ENCODE peak calls at places on chromosomes 11 and 22, in six cellular contexts. I, O, F, H, V and R are unnamed samples.

GRCh38 chr11:16790484-16791240 is 52.2 kb downstream of the C11orf58 start:
- DNase-seq in F (no peak), O (no peak), V (no peak), H (no peak), I (no peak), R (no peak)

GRCh38 chr11:126305699-126306098 is 1.8 kb downstream of the DCPS start:
- DNase-seq in H (no peak), F (no peak), O (no peak), V (no peak), I (no peak), R (no peak)

GRCh38 chr11:115905331-115905730 is 401.1 kb upstream of the CADM1 start:
- DNase-seq in O (no peak), F (no peak), V (no peak), I (no peak), H (no peak), R (no peak)

GRCh38 chr22:50243704-50244419 is 961 bp downstream of the TUBGCP6 start:
- DNase-seq in F (no peak), O (no peak), V (no peak), I (no peak), H (peak), R (no peak)

GRCh38 chr11:94762208-94762607 is 5.9 kb upstream of the AMOTL1 start:
- DNase-seq in O (peak), F (no peak), I (no peak), V (no peak), H (peak), R (peak)

GRCh38 chr11:116499396-116500001 is 273.3 kb downstream of the BUD13 start:
- DNase-seq in V (peak), O (peak), I (peak), H (peak), F (peak), R (peak)

GRCh38 chr11:57763568-57763967 is 2.0 kb downstream of the CTNND1 start:
- DNase-seq in H (peak), O (no peak), I (peak), F (no peak), V (no peak), R (peak)

GRCh38 chr11:44840526-44840925 is 110.2 kb downstream of the TP53I11 start:
- DNase-seq in F (no peak), O (no peak), V (no peak), I (no peak), H (no peak), R (no peak)

GRCh38 chr11:134489728-134490127 is 77.7 kb upstream of the B3GAT1 start:
- DNase-seq in V (no peak), O (no peak), H (no peak), F (no peak), I (no peak), R (no peak)

GRCh38 chr22:29142116-29142515 is 63.6 kb upstream of the EMID1 start:
- DNase-seq in H (no peak), V (no peak), F (no peak), I (no peak), O (no peak), R (no peak)

GRCh38 chr11:19978668-19979518 is 181.4 kb downstream of the DBX1 start:
- DNase-seq in O (peak), H (peak), F (no peak), V (no peak), I (peak), R (peak)

GRCh38 chr22:39522567-39523300 is 2.4 kb downstream of the ATF4 start:
- DNase-seq in O (peak), F (no peak), V (no peak), H (peak), I (no peak), R (no peak)

GRCh38 chr11:85961930-85962363 is 106.8 kb downstream of the CCDC83 start:
- DNase-seq in V (no peak), H (peak), F (no peak), I (no peak), O (no peak), R (no peak)

GRCh38 chr11:126060651-126061220 is 1.9 kb downstream of the CDON start:
- DNase-seq in H (no peak), I (peak), V (no peak), O (peak), F (no peak), R (no peak)

GRCh38 chr11:15800121-15800800 is 556.1 kb downstream of the SOX6 start:
- DNase-seq in O (no peak), V (no peak), I (no peak), H (no peak), F (no peak), R (no peak)

GRCh38 chr22:37887610-37888378 is 18.3 kb upstream of the MICALL1 start:
- DNase-seq in F (no peak), V (no peak), H (peak), I (no peak), O (peak), R (no peak)

GRCh38 chr22:35315141-35315854 is 15.6 kb downstream of the TOM1 start:
- DNase-seq in O (no peak), H (no peak), I (no peak), F (no peak), V (no peak), R (no peak)

GRCh38 chr11:113372317-113372716 is 15.3 kb upstream of the ANKK1 start:
- DNase-seq in O (no peak), V (no peak), I (no peak), F (no peak), H (peak), R (peak)

GRCh38 chr11:12824281-12825041 is 150.2 kb downstream of the TEAD1 start:
- DNase-seq in V (no peak), F (no peak), I (peak), O (no peak), H (peak), R (peak)

GRCh38 chr22:29145321-29146072 is 60.2 kb upstream of the EMID1 start:
- DNase-seq in F (no peak), I (no peak), H (no peak), O (no peak), V (peak), R (no peak)

GRCh38 chr11:96263361-96263763 is 79.6 kb downstream of the MAML2 start:
- DNase-seq in I (peak), F (no peak), H (peak), O (peak), V (no peak), R (no peak)

GRCh38 chr11:120562806-120563425 is 51.4 kb downstream of the GRIK4 start:
- DNase-seq in I (no peak), O (no peak), H (no peak), V (no peak), F (no peak), R (no peak)

GRCh38 chr11:41878158-41878557 is 418.7 kb upstream of the LRRC4C start:
- DNase-seq in I (no peak), F (no peak), H (no peak), O (peak), V (no peak), R (no peak)

GRCh38 chr22:24284747-24285203 is 14.1 kb downstream of the SPECC1L start:
- DNase-seq in V (no peak), O (no peak), I (no peak), F (no peak), H (peak), R (no peak)

GRCh38 chr22:27679722-27680488 is 121.7 kb downstream of the MN1 start:
- DNase-seq in O (no peak), I (no peak), H (no peak), V (no peak), F (no peak), R (no peak)

GRCh38 chr22:27680636-27681035 is 120.9 kb downstream of the MN1 start:
- DNase-seq in H (no peak), I (no peak), F (no peak), V (no peak), O (no peak), R (no peak)

GRCh38 chr22:27681037-27681436 is 120.5 kb downstream of the MN1 start:
- DNase-seq in H (no peak), F (no peak), I (no peak), O (no peak), V (no peak), R (no peak)

GRCh38 chr22:27684856-27685255 is 116.7 kb downstream of the MN1 start:
- DNase-seq in O (no peak), F (no peak), I (no peak), V (no peak), H (no peak), R (no peak)

DNA sequence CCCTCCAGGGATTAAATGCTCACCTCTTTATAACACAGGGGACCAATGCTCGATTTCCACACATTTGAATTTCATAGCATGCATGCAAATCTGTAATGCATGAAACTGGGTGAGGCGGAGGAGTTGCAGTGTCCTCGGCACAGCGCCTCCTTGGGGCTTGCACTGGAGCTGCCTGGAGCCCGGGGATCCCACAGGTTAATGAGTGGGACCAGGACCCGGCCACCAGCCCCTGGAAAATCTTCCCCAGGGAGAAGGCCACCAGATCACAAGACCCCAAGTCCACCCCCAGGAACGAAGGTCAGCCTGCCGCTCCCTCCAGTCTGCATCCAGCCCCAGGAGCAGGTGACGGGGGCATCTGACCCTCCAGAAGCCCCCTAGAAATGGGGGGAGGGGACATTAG is 119.1 kb downstream of the MN1 start:
- DNase-seq in V (peak), I (no peak), O (no peak), H (no peak), F (peak), R (peak)
- TF ChIP-seq JUN in V (no peak), I (no peak), O (no peak), H (no peak), F (no peak), R (no peak)

GRCh38 chr11:36097219-36097650 is 153.4 kb downstream of the LDLRAD3 start:
- DNase-seq in V (no peak), F (no peak), I (no peak), O (no peak), H (no peak), R (peak)
- TF ChIP-seq JUN in V (no peak), F (no peak), I (no peak), O (no peak), H (no peak), R (no peak)

DNA sequence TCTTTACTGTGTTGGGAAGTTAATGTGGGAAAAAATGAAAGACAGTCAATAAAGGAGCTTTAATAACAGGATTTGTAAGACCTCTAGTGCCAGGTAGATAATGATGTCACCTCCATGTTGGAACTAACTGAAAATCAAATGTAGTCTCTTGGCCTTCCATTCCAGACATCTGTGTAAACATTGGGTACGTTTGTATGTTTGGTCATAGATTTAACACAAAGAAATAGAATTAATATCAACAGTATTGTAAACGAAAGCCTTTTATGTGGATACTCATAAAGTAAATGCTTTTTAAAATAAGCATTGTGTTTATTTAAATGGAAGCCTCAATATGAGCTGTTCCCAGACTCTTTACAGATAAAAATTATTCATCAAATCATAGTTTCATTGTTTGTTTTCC is 605.7 kb downstream of the METTL15 start:
- DNase-seq in V (no peak), H (no peak), I (no peak), O (peak), F (no peak), R (no peak)
- TF ChIP-seq JUN in V (no peak), H (no peak), I (no peak), O (no peak), F (no peak), R (no peak)

GRCh38 chr11:123195182-123196059 is at the start of gene CLMP:
- DNase-seq in O (no peak), H (no peak), V (peak), F (peak), I (no peak), R (no peak)
- TF ChIP-seq JUN in O (peak), H (no peak), V (no peak), F (no peak), I (no peak), R (no peak)

DNA sequence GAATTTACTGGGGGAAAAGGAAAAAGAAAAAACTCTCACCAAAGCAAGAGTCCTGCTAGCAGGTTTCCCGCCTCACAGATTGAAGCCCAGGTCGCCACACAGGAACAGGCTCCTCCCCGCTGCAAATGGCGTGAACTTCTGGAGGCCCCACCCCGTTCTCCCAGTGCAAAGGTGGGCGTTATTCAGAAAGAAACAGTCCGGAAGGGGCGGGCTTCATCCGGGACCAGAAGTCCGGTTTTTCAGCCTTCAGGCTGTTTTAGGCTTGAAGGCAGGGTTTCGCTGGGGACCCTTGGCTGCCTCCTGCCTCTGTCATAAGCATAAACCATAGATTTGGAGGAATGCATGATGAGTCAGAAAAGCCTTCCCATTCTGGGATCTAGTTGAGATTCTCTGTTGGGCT is 148.3 kb upstream of the POU2AF2 start:
- DNase-seq in O (peak), F (peak), V (no peak), I (peak), H (no peak), R (no peak)
- TF ChIP-seq JUN in O (no peak), F (no peak), V (no peak), I (no peak), H (no peak), R (no peak)

GRCh38 chr11:73981051-73981805 is 1.4 kb downstream of the UCP2 start:
- DNase-seq in O (no peak), H (no peak), I (no peak), V (no peak), F (no peak), R (no peak)

GRCh38 chr11:73982990-73983763 is 534 bp upstream of the UCP2 start:
- DNase-seq in H (peak), F (peak), O (peak), V (peak), I (peak), R (peak)

GRCh38 chr11:73980001-73980960 is 2.4 kb downstream of the UCP2 start:
- DNase-seq in O (no peak), I (peak), F (no peak), H (peak), V (no peak), R (peak)

GRCh38 chr11:73983764-73984543 is 1.3 kb upstream of the UCP2 start:
- DNase-seq in H (no peak), V (no peak), O (no peak), F (no peak), I (no peak), R (no peak)

GRCh38 chr11:73982595-73982989 is at the start of gene UCP2:
- DNase-seq in H (no peak), F (peak), V (no peak), O (no peak), I (no peak), R (peak)
- TF ChIP-seq JUN in H (no peak), F (no peak), V (no peak), O (no peak), I (no peak), R (no peak)

DNA sequence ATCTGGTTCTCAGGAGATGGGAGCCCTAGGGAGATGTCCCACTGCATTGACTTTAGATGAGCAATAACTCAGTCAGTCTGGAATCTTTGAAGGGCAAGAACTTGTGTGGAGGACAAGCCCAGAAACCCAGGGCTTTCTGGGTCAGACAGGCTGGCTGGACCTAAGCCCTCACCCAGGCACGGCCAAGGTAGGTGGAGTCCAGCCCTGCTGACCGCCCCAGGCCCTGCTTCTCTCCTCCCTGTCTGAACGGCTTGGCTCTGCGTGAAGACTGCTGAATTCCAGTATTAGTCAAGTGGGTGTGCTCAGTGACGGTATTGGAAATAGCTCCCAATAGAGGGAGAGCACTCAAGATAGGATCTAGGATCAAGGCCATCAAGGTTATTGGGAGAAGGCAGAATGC is 6.1 kb downstream of the CXCR5 start:
- DNase-seq in O (no peak), F (no peak), V (no peak), H (no peak), I (no peak), R (no peak)
- TF ChIP-seq JUN in O (no peak), F (no peak), V (no peak), H (no peak), I (no peak), R (no peak)

DNA sequence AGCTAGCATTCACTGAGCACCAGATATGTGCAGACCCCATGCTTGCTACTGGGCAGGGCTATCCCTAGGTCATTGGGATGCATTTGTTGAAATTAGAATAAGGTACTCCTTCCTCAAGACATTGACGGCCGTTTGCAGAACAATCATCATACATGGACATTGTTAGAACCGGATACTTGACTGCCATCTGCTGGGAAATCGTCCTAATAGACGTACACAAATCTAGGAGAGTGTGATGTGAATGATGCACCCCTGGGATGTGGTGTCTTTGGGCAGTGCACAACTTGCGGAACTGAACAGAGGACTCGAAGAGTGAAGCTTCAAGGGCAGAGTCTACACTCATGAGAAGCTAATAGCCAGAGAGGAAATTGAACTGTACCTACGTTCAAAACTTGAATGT is 35.9 kb downstream of the MYO18B start:
- DNase-seq in O (peak), F (no peak), I (peak), V (no peak), H (peak), R (peak)
- TF ChIP-seq JUN in O (no peak), F (no peak), I (no peak), V (no peak), H (no peak), R (no peak)

DNA sequence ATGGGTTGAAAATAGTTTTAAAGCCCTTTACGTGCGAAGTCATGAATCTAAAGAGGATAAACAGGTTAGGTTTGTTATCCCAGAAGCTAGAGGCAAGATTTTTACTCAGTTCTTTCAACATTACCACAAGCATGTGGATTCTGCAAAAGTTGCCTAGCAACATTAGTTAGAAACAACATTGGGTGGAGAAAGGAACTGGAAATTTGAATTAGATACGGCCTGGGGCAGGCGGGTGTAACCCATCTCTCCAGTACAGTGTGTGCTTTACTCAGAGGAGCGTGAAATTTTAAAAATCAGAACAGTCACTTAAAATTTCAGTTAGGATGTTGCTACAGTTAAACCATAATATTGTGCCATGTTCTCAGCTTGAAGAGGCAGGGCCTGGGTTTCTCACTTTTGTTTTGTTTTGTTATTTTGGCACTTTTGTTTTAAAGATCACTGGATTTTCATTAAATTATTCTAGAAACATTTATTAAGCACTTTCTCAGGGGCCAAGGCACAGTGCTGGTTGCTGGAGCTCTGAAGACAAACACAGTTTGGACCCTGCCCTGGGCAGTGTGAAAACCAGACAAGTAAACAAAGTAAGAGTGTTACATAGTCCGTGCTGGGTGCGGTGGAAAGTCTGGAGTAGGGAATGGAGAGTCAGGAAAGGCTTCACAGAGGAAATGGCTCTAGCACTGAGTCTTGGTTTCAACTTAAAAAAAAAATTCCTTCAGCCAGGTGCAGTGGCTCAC is 4.4 kb upstream of the WEE1 start:
- DNase-seq in O (peak), I (peak), H (peak), F (peak), V (no peak), R (no peak)
- TF ChIP-seq JUN in O (peak), I (no peak), H (no peak), F (no peak), V (no peak), R (no peak)